ENCODE peak calls at places on chromosomes 6 and 20, in seven cellular contexts. W, M, H, X, P, T and K are unnamed samples.

GRCh38 chr6:14417377-14417776 is 299.8 kb downstream of the CD83 start:
- DNase-seq in W (no peak), M (no peak), H (no peak), X (no peak), P (no peak), T (no peak), K (no peak)

GRCh38 chr6:111898452-111898851 is 25.2 kb upstream of the FYN start:
- DNase-seq in W (no peak), M (no peak), H (no peak), X (no peak), P (no peak), T (no peak), K (no peak)

GRCh38 chr6:24257282-24257681 is 100.6 kb downstream of the DCDC2 start:
- DNase-seq in W (no peak), M (no peak), H (no peak), X (no peak), P (no peak), T (no peak), K (no peak)

GRCh38 chr6:150775400-150775799 is 90.1 kb upstream of the MTHFD1L start:
- DNase-seq in W (no peak), M (no peak), H (no peak), X (no peak), P (no peak), T (no peak), K (no peak)

GRCh38 chr20:31707994-31708744 is 14.5 kb downstream of the BCL2L1 start:
- DNase-seq in W (peak), M (no peak), H (peak), X (peak), P (no peak), T (no peak), K (peak)

GRCh38 chr6:157821342-157822033 is 1.6 kb upstream of the SNX9 start:
- DNase-seq in W (no peak), M (no peak), H (no peak), X (no peak), P (no peak), T (no peak), K (no peak)

GRCh38 chr6:132122871-132123270 is 171.7 kb upstream of the CCN2 start:
- DNase-seq in W (no peak), M (no peak), H (no peak), X (no peak), P (no peak), T (peak), K (no peak)

GRCh38 chr20:57811373-57812020 is 101.7 kb upstream of the PMEPA1 start:
- DNase-seq in W (peak), M (no peak), H (no peak), X (no peak), P (no peak), T (no peak), K (no peak)

GRCh38 chr6:6131492-6132109 is 124.9 kb upstream of the NRN1 start:
- DNase-seq in W (no peak), M (peak), H (no peak), X (no peak), P (no peak), T (no peak), K (no peak)

GRCh38 chr20:52150440-52151258 is 40.9 kb downstream of the ZFP64 start:
- DNase-seq in W (no peak), M (no peak), H (no peak), X (peak), P (no peak), T (no peak), K (no peak)

GRCh38 chr6:159250633-159251032 is 81.4 kb downstream of the FNDC1 start:
- DNase-seq in W (no peak), M (no peak), H (no peak), X (no peak), P (no peak), T (no peak), K (no peak)

GRCh38 chr20:1876975-1877603 is 18.1 kb upstream of the SIRPA start:
- DNase-seq in W (no peak), M (no peak), H (peak), X (no peak), P (no peak), T (no peak), K (no peak)